ENCODE peak calls at places on chromosomes 11 and 22, in five cellular contexts. J is bronchial epithelial cell; T is activated naive CD4-positive, alpha-beta T cell; B is Calu3; Z is naive thymus-derived CD8-positive, alpha-beta T cell. O is an unnamed sample.

GRCh38 chr22:37304595-37305343 is 22.5 kb downstream of the CYTH4 start:
- DNase-seq in J (no peak), T (no peak), B (no peak), Z (no peak), O (peak)

GRCh38 chr11:8913961-8914660 is 3.1 kb downstream of the AKIP1 start:
- DNase-seq in J (peak), T (no peak), B (peak), Z (peak), O (peak)

GRCh38 chr11:65212226-65212801 is 30.6 kb downstream of the CAPN1 start:
- DNase-seq in J (no peak), T (no peak), B (no peak), Z (no peak), O (no peak)

GRCh38 chr11:66068923-66069714 is 953 bp upstream of the PACS1 start:
- DNase-seq in J (peak), T (no peak), B (peak), Z (peak), O (peak)

GRCh38 chr11:5441414-5441813 is at the start of gene OR51I1:
- DNase-seq in J (no peak), T (no peak), B (no peak), Z (no peak), O (no peak)

GRCh38 chr22:38164578-38164953 is 17.1 kb downstream of the PLA2G6 start:
- DNase-seq in J (no peak), T (no peak), B (no peak), Z (no peak), O (no peak)

GRCh38 chr22:45684752-45685359 is 13.2 kb downstream of the ATXN10 start:
- DNase-seq in J (no peak), T (no peak), B (no peak), Z (no peak), O (no peak)

GRCh38 chr11:128574576-128575011 is 12.8 kb downstream of the ETS1 start:
- DNase-seq in J (no peak), T (no peak), B (no peak), Z (no peak), O (peak)

GRCh38 chr11:104163100-104164027 is 583 bp downstream of the PDGFD start:
- DNase-seq in J (peak), T (no peak), B (peak), Z (no peak), O (peak)

GRCh38 chr11:126414615-126415014 is 59.1 kb downstream of the ST3GAL4 start:
- DNase-seq in J (no peak), T (no peak), B (peak), Z (no peak), O (peak)

GRCh38 chr11:68796779-68797178 is 44.9 kb downstream of the CPT1A start:
- DNase-seq in J (no peak), T (no peak), B (no peak), Z (no peak), O (no peak)

GRCh38 chr11:56917708-56918450 is 70.8 kb upstream of the OR5AK2 start:
- DNase-seq in J (no peak), T (no peak), B (no peak), Z (no peak), O (no peak)